ENCODE peak calls at places on chromosomes 12 and 14, in ten cellular contexts. R, W, G, E, U, L, N, B, Q and J are unnamed samples.

GRCh38 chr12:43210437-43211197 is 341.4 kb downstream of the ADAMTS20 start:
- DNase-seq in R (no peak), W (no peak), G (no peak), E (no peak), U (peak), L (no peak), N (no peak), B (no peak), Q (no peak), J (peak)

GRCh38 chr12:87329076-87329863 is 699.9 kb downstream of the C12orf50 start:
- DNase-seq in R (no peak), W (no peak), G (no peak), E (no peak), U (no peak), L (no peak), N (no peak), B (no peak), Q (no peak), J (no peak)

GRCh38 chr14:91376547-91377477 is 40.8 kb downstream of the CCDC88C start:
- DNase-seq in R (peak), W (no peak), G (no peak), E (no peak), U (no peak), L (no peak), N (no peak), B (peak), Q (no peak), J (no peak)

GRCh38 chr12:53381739-53382630 is 2.0 kb downstream of the SP1 start:
- DNase-seq in R (no peak), W (peak), G (peak), E (no peak), U (peak), L (peak), N (no peak), B (peak), Q (peak), J (no peak)

GRCh38 chr14:104436047-104436531 is 143.5 kb upstream of the C14orf180 start:
- DNase-seq in R (no peak), W (no peak), G (no peak), E (no peak), U (peak), L (no peak), N (peak), B (no peak), Q (no peak), J (no peak)

GRCh38 chr14:74978416-74978947 is 23.1 kb upstream of the PGF start:
- DNase-seq in R (no peak), W (no peak), G (peak), E (no peak), U (no peak), L (no peak), N (no peak), B (no peak), Q (no peak), J (no peak)

GRCh38 chr12:60148831-60149230 is 553.0 kb downstream of the SLC16A7 start:
- DNase-seq in R (no peak), W (no peak), G (no peak), E (no peak), U (peak), L (peak), N (no peak), B (no peak), Q (no peak), J (no peak)

GRCh38 chr12:59973515-59973914 is 377.7 kb downstream of the SLC16A7 start:
- DNase-seq in R (no peak), W (no peak), G (no peak), E (no peak), U (peak), L (no peak), N (no peak), B (no peak), Q (no peak), J (no peak)